ENCODE peak calls at places on chromosomes 3 and 15, in ten cellular contexts. J is neural progenitor cell, P is AG09309, D is bronchial epithelial cell, V is neural crest cell, W is fibroblast of the aortic adventitia, Y is astrocyte of the spinal cord, I is heart left ventricle, H is psoas muscle, C is A673. X is an unnamed sample.

GRCh38 chr15:91199511-91199910 is 99.5 kb downstream of the SV2B start:
- DNase-seq in J (no peak), P (no peak), D (no peak), V (no peak), W (no peak), Y (no peak), I (no peak), H (no peak), C (no peak), X (no peak)

GRCh38 chr15:55279746-55280351 is 9.8 kb downstream of the RAB27A start:
- DNase-seq in J (no peak), P (peak), D (peak), V (no peak), W (peak), Y (peak), I (no peak), H (no peak), C (no peak), X (peak)

GRCh38 chr3:57078366-57079220 is 18.1 kb downstream of the SPATA12 start:
- DNase-seq in J (peak), P (peak), D (peak), V (peak), W (peak), Y (peak), I (peak), H (peak), C (peak), X (peak)

GRCh38 chr15:81002254-81003022 is 1.7 kb downstream of the TLNRD1 start:
- DNase-seq in J (peak), P (no peak), D (no peak), V (no peak), W (no peak), Y (no peak), I (peak), H (peak), C (peak), X (no peak)

GRCh38 chr3:149539491-149539890 is 65.0 kb downstream of the TM4SF4 start:
- DNase-seq in J (no peak), P (no peak), D (no peak), V (no peak), W (peak), Y (no peak), I (no peak), H (no peak), C (no peak), X (no peak)

GRCh38 chr15:75809986-75810750 is 33.1 kb upstream of the UBE2Q2 start:
- DNase-seq in J (peak), P (no peak), D (peak), V (no peak), W (peak), Y (peak), I (no peak), H (no peak), C (no peak), X (peak)

GRCh38 chr15:66735909-66736305 is 33.9 kb downstream of the SMAD6 start:
- DNase-seq in J (no peak), P (no peak), D (no peak), V (no peak), W (peak), Y (no peak), I (no peak), H (no peak), C (peak), X (no peak)

GRCh38 chr3:31911643-31912042 is 69.4 kb downstream of the OSBPL10 start:
- DNase-seq in J (no peak), P (no peak), D (peak), V (no peak), W (no peak), Y (no peak), I (no peak), H (no peak), C (no peak), X (no peak)

GRCh38 chr3:168959731-168960130 is 703.8 kb downstream of the MECOM start:
- DNase-seq in J (no peak), P (no peak), D (no peak), V (no peak), W (no peak), Y (no peak), I (no peak), H (no peak), C (no peak), X (no peak)

GRCh38 chr3:168968611-168969010 is 694.9 kb downstream of the MECOM start:
- DNase-seq in J (no peak), P (no peak), D (no peak), V (no peak), W (peak), Y (no peak), I (no peak), H (no peak), C (no peak), X (no peak)

GRCh38 chr3:168961271-168961670 is 702.2 kb downstream of the MECOM start:
- DNase-seq in J (no peak), P (no peak), D (no peak), V (no peak), W (no peak), Y (no peak), I (no peak), H (no peak), C (no peak), X (no peak)

GRCh38 chr3:168964736-168965135 is 698.8 kb downstream of the MECOM start:
- DNase-seq in J (no peak), P (no peak), D (no peak), V (no peak), W (no peak), Y (no peak), I (no peak), H (no peak), C (no peak), X (no peak)
- TF ChIP-seq CTCF in J (no peak), P (no peak), D (no peak), V (no peak), W (no peak), Y (no peak), I (no peak), H (no peak), C (no peak), X (no peak)

DNA sequence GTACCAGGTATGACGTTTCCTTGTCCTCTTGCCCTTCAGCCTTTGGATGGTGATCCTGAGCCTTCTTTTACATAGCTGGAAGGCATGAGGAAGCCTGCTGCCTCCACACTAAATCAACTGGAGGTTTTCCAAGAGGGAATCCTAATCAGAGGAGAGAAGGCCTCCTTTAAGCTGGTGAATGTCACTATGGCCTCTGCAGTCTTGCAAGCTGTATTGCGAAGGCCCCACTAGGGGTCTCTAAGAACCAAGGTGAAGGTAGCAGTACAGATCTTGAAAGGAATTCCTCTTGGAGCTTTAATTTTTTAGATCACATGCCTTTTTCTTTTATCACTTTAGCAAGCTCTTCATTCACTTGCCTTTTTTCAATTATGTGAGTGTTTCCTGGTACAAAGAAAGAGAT is 119.2 kb downstream of the GHSR start:
- DNase-seq in J (peak), P (no peak), D (no peak), V (no peak), W (no peak), Y (no peak), I (no peak), H (no peak), C (no peak), X (no peak)
- TF ChIP-seq CTCF in J (peak), P (no peak), D (no peak), V (no peak), W (no peak), Y (peak), I (no peak), H (no peak), C (peak), X (no peak)

DNA sequence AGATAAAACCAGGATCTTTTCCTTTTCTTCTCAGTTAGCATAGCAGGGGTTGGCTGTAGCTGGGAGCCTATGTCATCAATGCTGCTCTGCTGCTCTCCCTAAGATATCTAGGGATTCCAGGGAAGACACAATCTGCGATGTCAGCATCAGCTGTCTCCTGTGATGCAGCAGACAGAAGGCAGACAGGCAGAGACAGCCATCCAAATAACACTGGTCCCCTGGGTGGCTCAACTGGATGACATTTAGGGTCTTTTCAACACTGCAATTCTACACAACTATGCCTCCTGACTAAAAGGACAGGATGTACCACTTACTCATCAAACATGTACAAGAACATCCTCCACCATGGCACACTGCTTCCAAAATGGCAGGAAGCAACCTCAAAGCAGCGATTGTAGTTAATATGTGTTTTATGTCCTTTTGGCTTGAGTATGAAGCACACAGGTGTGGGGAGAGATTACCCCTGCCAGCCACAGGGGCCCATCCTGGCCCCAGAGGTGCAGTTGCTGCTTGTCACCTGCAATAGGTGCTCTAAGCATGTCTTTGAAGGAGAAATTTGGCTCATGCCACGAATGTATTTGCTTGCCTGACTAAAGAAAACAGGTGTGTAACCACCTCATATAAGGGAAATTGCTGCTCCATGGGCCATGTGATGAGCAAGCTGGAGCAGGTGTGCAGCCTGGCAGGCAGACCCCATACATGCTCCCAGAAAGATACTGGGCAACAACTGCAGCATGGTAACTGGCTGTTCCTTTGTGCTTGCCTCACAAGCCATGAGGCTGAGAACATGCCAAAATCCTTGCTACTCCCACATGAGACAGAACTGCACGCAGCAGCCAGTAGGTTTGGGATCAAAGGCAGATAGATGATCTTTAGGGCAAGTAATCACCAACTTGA is 357.8 kb downstream of the VPS13C start:
- DNase-seq in J (peak), P (no peak), D (peak), V (no peak), W (no peak), Y (no peak), I (no peak), H (peak), C (no peak), X (no peak)
- TF ChIP-seq CTCF in J (peak), P (no peak), D (peak), V (no peak), W (no peak), Y (no peak), I (no peak), H (no peak), C (no peak), X (no peak)

GRCh38 chr3:155130001-155130400 is 49.9 kb downstream of the MME start:
- DNase-seq in J (no peak), P (no peak), D (no peak), V (no peak), W (peak), Y (no peak), I (no peak), H (no peak), C (no peak), X (no peak)

GRCh38 chr3:155129396-155129795 is 49.3 kb downstream of the MME start:
- DNase-seq in J (no peak), P (no peak), D (no peak), V (no peak), W (no peak), Y (no peak), I (no peak), H (no peak), C (no peak), X (no peak)

GRCh38 chr3:155135003-155135402 is 54.9 kb downstream of the MME start:
- DNase-seq in J (no peak), P (no peak), D (no peak), V (no peak), W (no peak), Y (no peak), I (no peak), H (no peak), C (no peak), X (no peak)

DNA sequence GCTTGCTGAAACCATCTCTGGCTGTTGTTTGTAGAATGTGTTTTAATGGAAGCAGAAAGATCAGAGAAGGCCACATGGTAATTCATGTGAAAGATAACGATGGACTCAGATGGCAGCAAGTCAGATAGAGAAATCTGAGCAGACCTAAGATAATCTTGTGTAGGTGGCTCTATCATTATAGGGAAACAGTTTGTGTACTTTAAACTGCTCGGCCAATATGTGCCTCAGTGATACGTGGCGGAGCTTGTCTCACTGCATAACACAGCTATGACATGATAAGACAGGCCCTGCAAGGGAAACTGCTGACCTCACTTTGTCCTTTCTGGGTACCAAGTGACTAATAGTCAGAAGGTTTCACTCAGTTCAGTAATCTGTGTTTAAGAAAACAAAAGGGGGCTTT is 51.0 kb downstream of the MME start:
- DNase-seq in J (no peak), P (peak), D (peak), V (no peak), W (peak), Y (peak), I (no peak), H (no peak), C (no peak), X (peak)
- TF ChIP-seq CTCF in J (no peak), P (no peak), D (no peak), V (no peak), W (no peak), Y (no peak), I (no peak), H (no peak), C (no peak), X (no peak)

GRCh38 chr15:93495799-93496637 is 407.0 kb upstream of the RGMA start:
- DNase-seq in J (no peak), P (no peak), D (peak), V (no peak), W (no peak), Y (no peak), I (no peak), H (no peak), C (no peak), X (no peak)
- TF ChIP-seq CTCF in J (peak), P (no peak), D (no peak), V (no peak), W (no peak), Y (no peak), I (no peak), H (no peak), C (no peak), X (no peak)

DNA sequence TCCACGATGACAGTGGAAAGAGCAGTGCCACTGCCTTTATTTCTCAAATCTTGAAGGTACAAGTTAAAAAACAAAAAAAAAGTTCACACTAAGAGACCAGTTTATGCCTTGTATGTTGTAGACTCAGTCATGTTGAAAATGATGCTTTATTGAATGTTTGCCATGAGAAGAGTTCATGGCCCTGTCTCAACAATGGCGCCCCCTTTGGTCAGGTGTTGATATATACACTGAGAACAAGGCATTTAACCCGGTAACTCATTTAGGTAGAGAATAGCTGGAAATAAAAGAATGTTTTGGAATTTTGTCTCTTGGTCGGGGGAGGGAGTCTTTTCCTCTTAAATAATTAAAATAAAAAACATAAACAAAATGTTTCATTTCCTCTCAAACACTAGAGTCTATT is 145.6 kb upstream of the SLC2A2 start:
- DNase-seq in J (no peak), P (no peak), D (no peak), V (no peak), W (no peak), Y (no peak), I (no peak), H (no peak), C (peak), X (no peak)
- TF ChIP-seq CTCF in J (peak), P (peak), D (peak), V (peak), W (peak), Y (peak), I (peak), H (no peak), C (peak), X (peak)

GRCh38 chr15:58227706-58228543 is 89.7 kb downstream of the AQP9 start:
- DNase-seq in J (peak), P (peak), D (peak), V (peak), W (peak), Y (peak), I (peak), H (peak), C (peak), X (peak)
- TF ChIP-seq CTCF in J (peak), P (peak), D (peak), V (peak), W (peak), Y (peak), I (peak), H (peak), C (peak), X (peak)

GRCh38 chr3:42830437-42831320 is 21.4 kb downstream of the ACKR2 start:
- DNase-seq in J (peak), P (no peak), D (peak), V (no peak), W (peak), Y (no peak), I (no peak), H (no peak), C (peak), X (no peak)
- TF ChIP-seq CTCF in J (peak), P (peak), D (peak), V (peak), W (peak), Y (peak), I (peak), H (no peak), C (peak), X (no peak)

GRCh38 chr3:81419196-81419595 is 342.2 kb downstream of the GBE1 start:
- DNase-seq in J (no peak), P (no peak), D (peak), V (no peak), W (peak), Y (peak), I (no peak), H (no peak), C (peak), X (peak)
- TF ChIP-seq CTCF in J (peak), P (peak), D (no peak), V (peak), W (peak), Y (peak), I (peak), H (peak), C (peak), X (peak)

GRCh38 chr3:113533534-113533892 is 1.2 kb downstream of the SIDT1 start:
- DNase-seq in J (no peak), P (no peak), D (no peak), V (no peak), W (no peak), Y (no peak), I (no peak), H (no peak), C (no peak), X (peak)

GRCh38 chr3:113536627-113537101 is 4.3 kb downstream of the SIDT1 start:
- DNase-seq in J (no peak), P (no peak), D (peak), V (no peak), W (no peak), Y (no peak), I (no peak), H (no peak), C (no peak), X (no peak)

GRCh38 chr3:113534365-113534764 is 2.0 kb downstream of the SIDT1 start:
- DNase-seq in J (no peak), P (no peak), D (no peak), V (no peak), W (no peak), Y (no peak), I (no peak), H (no peak), C (no peak), X (no peak)

GRCh38 chr3:113537155-113537554 is 4.8 kb downstream of the SIDT1 start:
- DNase-seq in J (no peak), P (no peak), D (peak), V (no peak), W (no peak), Y (no peak), I (no peak), H (no peak), C (no peak), X (no peak)

GRCh38 chr3:113535898-113536297 is 3.5 kb downstream of the SIDT1 start:
- DNase-seq in J (peak), P (no peak), D (no peak), V (no peak), W (no peak), Y (no peak), I (no peak), H (no peak), C (peak), X (no peak)
- TF ChIP-seq CTCF in J (peak), P (no peak), D (peak), V (peak), W (no peak), Y (peak), I (no peak), H (peak), C (peak), X (no peak)

X was measured in GM10248.